ENCODE peak calls at places on chromosomes 3 and 15, in four cellular contexts. One of them, this sample, is unnamed.
A peak's percentile ranks its signal among the peaks of the same experiment; 100 is the strongest.

GRCh38 chr3:190585771-190586630 is 72.1 kb downstream of the IL1RAP start:
- DNase-seq in HepG2: peak; percentile 60
- DNase-seq in upper lobe of left lung: peak; percentile 65
- DNase-seq in breast epithelium: no peak
- DNase-seq in this sample: no peak

GRCh38 chr3:23807161-23808015 is 1.6 kb downstream of the UBE2E1 start:
- DNase-seq in HepG2: no peak
- DNase-seq in upper lobe of left lung: peak; percentile 21
- DNase-seq in breast epithelium: no peak
- DNase-seq in this sample: no peak

GRCh38 chr3:56291244-56291680 is 177.0 kb downstream of the ERC2 start:
- DNase-seq in HepG2: no peak
- DNase-seq in upper lobe of left lung: no peak
- DNase-seq in breast epithelium: no peak
- DNase-seq in this sample: no peak

GRCh38 chr15:85624241-85624855 is 170.4 kb downstream of the KLHL25 start:
- DNase-seq in HepG2: no peak
- DNase-seq in upper lobe of left lung: no peak
- DNase-seq in breast epithelium: no peak
- DNase-seq in this sample: no peak

GRCh38 chr15:95690631-95691340 is 639.7 kb upstream of the NR2F2 start:
- DNase-seq in HepG2: no peak
- DNase-seq in upper lobe of left lung: no peak
- DNase-seq in breast epithelium: no peak
- DNase-seq in this sample: no peak

GRCh38 chr3:184737641-184738518 is 26.0 kb upstream of the MAGEF1 start:
- DNase-seq in HepG2: no peak
- DNase-seq in upper lobe of left lung: peak; percentile 19
- DNase-seq in breast epithelium: peak; percentile 50
- DNase-seq in this sample: no peak

GRCh38 chr3:119937229-119937628 is 155.3 kb downstream of the NR1I2 start:
- DNase-seq in HepG2: no peak
- DNase-seq in upper lobe of left lung: no peak
- DNase-seq in breast epithelium: no peak
- DNase-seq in this sample: peak; percentile 30

GRCh38 chr3:18027161-18027939 is 284.9 kb upstream of the TBC1D5 start:
- DNase-seq in HepG2: no peak
- DNase-seq in upper lobe of left lung: no peak
- DNase-seq in breast epithelium: no peak
- DNase-seq in this sample: no peak

GRCh38 chr15:64503640-64504039 is 43.3 kb downstream of the ZNF609 start:
- DNase-seq in HepG2: no peak
- DNase-seq in upper lobe of left lung: no peak
- DNase-seq in breast epithelium: no peak
- DNase-seq in this sample: no peak

GRCh38 chr3:147903037-147903436 is 493.9 kb downstream of the ZIC1 start:
- DNase-seq in HepG2: no peak
- DNase-seq in upper lobe of left lung: no peak
- DNase-seq in breast epithelium: no peak
- DNase-seq in this sample: no peak

GRCh38 chr3:21170964-21171363 is 580.0 kb downstream of the ZNF385D start:
- DNase-seq in HepG2: no peak
- DNase-seq in upper lobe of left lung: no peak
- DNase-seq in breast epithelium: no peak
- DNase-seq in this sample: no peak

GRCh38 chr3:94420941-94421340 is 358.1 kb downstream of the NSUN3 start:
- DNase-seq in HepG2: no peak
- DNase-seq in upper lobe of left lung: no peak
- DNase-seq in breast epithelium: no peak
- DNase-seq in this sample: no peak

GRCh38 chr15:23629234-23629805 is 18.3 kb downstream of the MAGEL2 start:
- DNase-seq in HepG2: no peak
- DNase-seq in upper lobe of left lung: no peak
- DNase-seq in breast epithelium: no peak
- DNase-seq in this sample: no peak

GRCh38 chr3:138687236-138687635 is 78.7 kb downstream of the FAIM start:
- DNase-seq in HepG2: no peak
- DNase-seq in upper lobe of left lung: no peak
- DNase-seq in breast epithelium: no peak
- DNase-seq in this sample: no peak

GRCh38 chr15:63135804-63136203 is 14.1 kb downstream of the LACTB start:
- DNase-seq in HepG2: no peak
- DNase-seq in upper lobe of left lung: no peak
- DNase-seq in breast epithelium: no peak
- DNase-seq in this sample: no peak

GRCh38 chr3:98890960-98891910 is 10.3 kb downstream of the DCBLD2 start:
- DNase-seq in HepG2: no peak
- DNase-seq in upper lobe of left lung: no peak
- DNase-seq in breast epithelium: no peak
- DNase-seq in this sample: no peak

GRCh38 chr3:33092496-33093254 is 4.3 kb downstream of the GLB1 start:
- DNase-seq in HepG2: no peak
- DNase-seq in upper lobe of left lung: no peak
- DNase-seq in breast epithelium: no peak
- DNase-seq in this sample: no peak

GRCh38 chr3:178472941-178473340 is 63.3 kb upstream of the KCNMB2 start:
- DNase-seq in HepG2: no peak
- DNase-seq in upper lobe of left lung: no peak
- DNase-seq in breast epithelium: no peak
- DNase-seq in this sample: no peak

GRCh38 chr15:64249842-64250575 is 87.2 kb upstream of the PPIB start:
- DNase-seq in HepG2: no peak
- DNase-seq in upper lobe of left lung: no peak
- DNase-seq in breast epithelium: no peak
- DNase-seq in this sample: no peak

GRCh38 chr3:96086018-96086417 is 728.4 kb upstream of the EPHA6 start:
- DNase-seq in HepG2: no peak
- DNase-seq in upper lobe of left lung: no peak
- DNase-seq in breast epithelium: no peak
- DNase-seq in this sample: no peak

GRCh38 chr3:29932662-29933316 is 651.9 kb downstream of the RBMS3 start:
- DNase-seq in HepG2: no peak
- DNase-seq in upper lobe of left lung: no peak
- DNase-seq in breast epithelium: no peak
- DNase-seq in this sample: no peak

GRCh38 chr15:69860921-69861320 is 236.8 kb downstream of the TLE3 start:
- DNase-seq in HepG2: no peak
- DNase-seq in upper lobe of left lung: no peak
- DNase-seq in breast epithelium: no peak
- DNase-seq in this sample: no peak

GRCh38 chr3:129346690-129347440 is 68.2 kb downstream of the HMCES start:
- DNase-seq in HepG2: no peak
- DNase-seq in upper lobe of left lung: no peak
- DNase-seq in breast epithelium: no peak
- DNase-seq in this sample: no peak

GRCh38 chr15:31049122-31049521 is 52.4 kb downstream of the TRPM1 start:
- DNase-seq in HepG2: no peak
- DNase-seq in upper lobe of left lung: no peak
- DNase-seq in breast epithelium: no peak
- DNase-seq in this sample: no peak

GRCh38 chr3:167394003-167394402 is 13.9 kb upstream of the ZBBX start:
- DNase-seq in HepG2: peak; percentile 1
- DNase-seq in upper lobe of left lung: no peak
- DNase-seq in breast epithelium: no peak
- DNase-seq in this sample: no peak

DNA sequence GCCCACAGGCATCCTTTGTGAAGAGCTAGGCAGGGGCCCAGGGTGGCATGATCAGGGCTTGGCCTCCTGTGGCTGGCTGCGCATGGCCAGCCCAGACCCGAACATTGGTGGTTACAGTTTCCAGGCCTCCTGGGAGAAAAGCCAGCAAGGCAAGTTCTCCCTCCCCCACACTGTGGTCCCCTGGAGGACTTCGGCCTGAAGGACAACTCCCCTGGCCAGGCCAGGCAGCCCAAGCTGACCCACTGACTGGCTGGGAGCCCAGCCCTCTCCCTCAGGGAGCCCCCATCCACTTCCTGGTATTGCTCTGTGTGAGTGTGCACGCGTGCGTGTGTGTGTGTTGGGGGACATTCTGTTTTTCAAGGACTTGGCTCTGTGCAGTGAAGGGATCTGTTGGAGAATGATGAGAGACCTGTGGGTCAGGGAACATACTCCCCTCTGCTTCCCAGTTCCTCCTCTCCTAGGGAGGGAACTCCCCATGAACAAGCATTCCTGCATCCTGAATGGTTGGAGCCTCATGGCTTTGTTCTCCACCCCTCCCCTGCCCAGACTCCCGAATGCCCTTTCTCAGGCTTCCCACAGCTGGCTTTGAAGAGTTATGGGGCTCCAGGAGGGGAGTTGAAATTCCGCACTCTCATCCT is 29.5 kb downstream of the CORO2B start:
- DNase-seq in HepG2: no peak
- DNase-seq in upper lobe of left lung: no peak
- DNase-seq in breast epithelium: no peak
- DNase-seq in this sample: no peak
- TF ChIP-seq POLR2AphosphoS5 in HepG2: no peak
- TF ChIP-seq POLR2AphosphoS5 in upper lobe of left lung: no peak
- TF ChIP-seq POLR2AphosphoS5 in breast epithelium: peak; percentile 78
- TF ChIP-seq POLR2AphosphoS5 in this sample: no peak

DNA sequence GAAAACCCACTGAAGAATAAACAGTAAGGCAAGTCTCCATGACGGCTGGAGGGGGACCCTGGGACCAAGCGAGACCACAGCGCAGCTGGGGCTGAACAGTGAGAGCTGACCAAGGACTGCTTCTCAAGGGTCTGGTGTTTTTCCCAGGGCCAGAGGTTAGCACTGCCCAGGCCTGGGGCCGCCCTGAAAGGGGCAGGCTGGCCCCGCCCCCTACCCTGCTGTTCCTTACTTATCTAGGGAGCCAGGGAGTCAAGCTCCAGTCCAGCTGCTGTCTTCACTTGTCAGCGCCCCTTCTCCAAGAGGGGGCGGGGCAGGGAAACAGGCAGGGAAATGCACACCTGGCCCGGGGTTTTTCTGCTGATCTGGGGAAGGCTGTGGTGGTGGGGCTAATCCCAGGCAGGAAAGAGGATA is 51.6 kb upstream of the HACD2 start:
- DNase-seq in HepG2: no peak
- DNase-seq in upper lobe of left lung: no peak
- DNase-seq in breast epithelium: no peak
- DNase-seq in this sample: no peak
- TF ChIP-seq POLR2AphosphoS5 in HepG2: no peak
- TF ChIP-seq POLR2AphosphoS5 in upper lobe of left lung: no peak
- TF ChIP-seq POLR2AphosphoS5 in breast epithelium: no peak
- TF ChIP-seq POLR2AphosphoS5 in this sample: no peak

GRCh38 chr3:68936855-68937254 is 4.5 kb upstream of the TAFA4 start:
- DNase-seq in HepG2: no peak
- DNase-seq in upper lobe of left lung: no peak
- DNase-seq in breast epithelium: no peak
- DNase-seq in this sample: no peak
- TF ChIP-seq POLR2AphosphoS5 in HepG2: no peak
- TF ChIP-seq POLR2AphosphoS5 in upper lobe of left lung: no peak
- TF ChIP-seq POLR2AphosphoS5 in breast epithelium: no peak
- TF ChIP-seq POLR2AphosphoS5 in this sample: no peak

DNA sequence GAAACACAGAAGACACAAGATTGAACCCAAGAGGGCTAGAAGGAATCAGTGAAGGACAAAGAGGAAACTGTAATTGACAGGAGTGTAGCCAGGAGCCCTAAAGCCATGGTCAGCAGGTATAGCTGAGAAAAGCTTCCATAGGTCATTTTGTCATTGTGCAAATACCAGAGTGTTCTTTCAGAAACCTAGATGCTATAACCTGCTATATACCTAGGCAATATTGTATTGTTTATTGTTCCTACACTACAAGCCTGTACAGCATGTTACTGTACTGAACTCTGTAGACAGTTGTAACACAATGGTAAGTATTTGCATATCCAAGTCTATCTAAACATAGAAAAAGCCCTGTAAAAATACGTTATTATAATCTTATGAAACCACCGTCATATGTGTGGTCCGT is 119.3 kb upstream of the LRRFIP2 start:
- DNase-seq in HepG2: no peak
- DNase-seq in upper lobe of left lung: no peak
- DNase-seq in breast epithelium: no peak
- DNase-seq in this sample: no peak
- TF ChIP-seq POLR2AphosphoS5 in HepG2: no peak
- TF ChIP-seq POLR2AphosphoS5 in upper lobe of left lung: no peak
- TF ChIP-seq POLR2AphosphoS5 in breast epithelium: no peak
- TF ChIP-seq POLR2AphosphoS5 in this sample: no peak

DNA sequence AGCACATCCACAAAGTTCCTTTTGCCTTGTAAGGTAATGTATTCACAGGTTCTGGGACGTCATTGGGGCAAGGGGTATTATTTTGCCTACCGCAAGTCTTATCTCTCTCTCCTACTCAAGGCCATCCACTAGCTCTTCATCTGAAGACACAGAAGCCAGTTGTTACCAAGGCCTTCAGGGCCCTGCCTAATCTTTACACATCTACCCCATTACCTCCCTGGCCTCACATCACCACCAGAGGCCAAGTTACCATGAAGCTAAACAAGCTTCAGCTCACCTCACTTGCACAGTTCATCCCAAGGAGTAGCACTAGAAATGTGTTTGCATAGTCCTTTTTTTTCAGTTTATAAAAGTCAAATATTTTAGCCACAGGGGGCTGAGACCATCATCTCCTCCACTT is 34.1 kb downstream of the ATP8B4 start:
- DNase-seq in HepG2: no peak
- DNase-seq in upper lobe of left lung: no peak
- DNase-seq in breast epithelium: no peak
- DNase-seq in this sample: no peak
- TF ChIP-seq POLR2AphosphoS5 in HepG2: no peak
- TF ChIP-seq POLR2AphosphoS5 in upper lobe of left lung: no peak
- TF ChIP-seq POLR2AphosphoS5 in breast epithelium: no peak
- TF ChIP-seq POLR2AphosphoS5 in this sample: no peak

This sample was measured in GM12892.